ENCODE peak calls at places on chromosomes 16 and 17, in seven cellular contexts. One of them, this sample, is unnamed.

GRCh38 chr16:56851671-56852400 is 13.2 kb upstream of the SLC12A3 start:
- DNase-seq in CD8-positive, alpha-beta T cell: no peak
- DNase-seq in AG04450: no peak
- DNase-seq in stomach: no peak
- DNase-seq in HFF-Myc: no peak
- DNase-seq in astrocyte: no peak
- DNase-seq in esophagus squamous epithelium: no peak
- DNase-seq in this sample: no peak

GRCh38 chr17:16046966-16047365 is 47.3 kb downstream of the TTC19 start:
- DNase-seq in CD8-positive, alpha-beta T cell: no peak
- DNase-seq in AG04450: no peak
- DNase-seq in stomach: no peak
- DNase-seq in HFF-Myc: no peak
- DNase-seq in astrocyte: peak; percentile 18
- DNase-seq in esophagus squamous epithelium: no peak
- DNase-seq in this sample: no peak

GRCh38 chr17:17289701-17290100 is 8.7 kb upstream of the COPS3 start:
- DNase-seq in CD8-positive, alpha-beta T cell: no peak
- DNase-seq in AG04450: no peak
- DNase-seq in stomach: no peak
- DNase-seq in HFF-Myc: no peak
- DNase-seq in astrocyte: no peak
- DNase-seq in esophagus squamous epithelium: no peak
- DNase-seq in this sample: no peak

GRCh38 chr16:65547799-65548446 is 426.1 kb upstream of the CDH11 start:
- DNase-seq in CD8-positive, alpha-beta T cell: no peak
- DNase-seq in AG04450: peak; percentile 83
- DNase-seq in stomach: no peak
- DNase-seq in HFF-Myc: peak; percentile 74
- DNase-seq in astrocyte: peak; percentile 100
- DNase-seq in esophagus squamous epithelium: no peak
- DNase-seq in this sample: peak; percentile 60

GRCh38 chr16:30698816-30699614 is at the start of gene SRCAP:
- DNase-seq in CD8-positive, alpha-beta T cell: peak; percentile 81
- DNase-seq in AG04450: peak; percentile 20
- DNase-seq in stomach: peak; percentile 87
- DNase-seq in HFF-Myc: peak; percentile 45
- DNase-seq in astrocyte: peak; percentile 59
- DNase-seq in esophagus squamous epithelium: peak; percentile 43
- DNase-seq in this sample: no peak

GRCh38 chr17:66964930-66965800 is 658 bp downstream of the CACNG4 start:
- DNase-seq in CD8-positive, alpha-beta T cell: no peak
- DNase-seq in AG04450: no peak
- DNase-seq in stomach: no peak
- DNase-seq in HFF-Myc: no peak
- DNase-seq in astrocyte: no peak
- DNase-seq in esophagus squamous epithelium: no peak
- DNase-seq in this sample: no peak

GRCh38 chr16:12120982-12121652 is 144.6 kb downstream of the SNX29 start:
- DNase-seq in CD8-positive, alpha-beta T cell: no peak
- DNase-seq in AG04450: no peak
- DNase-seq in stomach: no peak
- DNase-seq in HFF-Myc: no peak
- DNase-seq in astrocyte: no peak
- DNase-seq in esophagus squamous epithelium: no peak
- DNase-seq in this sample: no peak

GRCh38 chr17:74117999-74118421 is 85.5 kb upstream of the RPL38 start:
- DNase-seq in CD8-positive, alpha-beta T cell: no peak
- DNase-seq in AG04450: no peak
- DNase-seq in stomach: no peak
- DNase-seq in HFF-Myc: no peak
- DNase-seq in astrocyte: no peak
- DNase-seq in esophagus squamous epithelium: no peak
- DNase-seq in this sample: no peak

GRCh38 chr16:89785523-89786155 is 30.8 kb downstream of the FANCA start:
- DNase-seq in CD8-positive, alpha-beta T cell: peak; percentile 65
- DNase-seq in AG04450: no peak
- DNase-seq in stomach: no peak
- DNase-seq in HFF-Myc: no peak
- DNase-seq in astrocyte: no peak
- DNase-seq in esophagus squamous epithelium: no peak
- DNase-seq in this sample: no peak

GRCh38 chr17:39099686-39100293 is 51.6 kb downstream of the PLXDC1 start:
- DNase-seq in CD8-positive, alpha-beta T cell: no peak
- DNase-seq in AG04450: peak; percentile 44
- DNase-seq in stomach: no peak
- DNase-seq in HFF-Myc: no peak
- DNase-seq in astrocyte: peak; percentile 62
- DNase-seq in esophagus squamous epithelium: no peak
- DNase-seq in this sample: no peak

GRCh38 chr17:65627892-65628622 is 66.6 kb upstream of the AXIN2 start:
- DNase-seq in CD8-positive, alpha-beta T cell: no peak
- DNase-seq in AG04450: peak; percentile 75
- DNase-seq in stomach: peak; percentile 67
- DNase-seq in HFF-Myc: peak; percentile 35
- DNase-seq in astrocyte: peak; percentile 71
- DNase-seq in esophagus squamous epithelium: no peak
- DNase-seq in this sample: no peak

GRCh38 chr17:16286947-16287562 is 66.2 kb downstream of the CENPV start:
- DNase-seq in CD8-positive, alpha-beta T cell: no peak
- DNase-seq in AG04450: no peak
- DNase-seq in stomach: no peak
- DNase-seq in HFF-Myc: no peak
- DNase-seq in astrocyte: no peak
- DNase-seq in esophagus squamous epithelium: no peak
- DNase-seq in this sample: no peak

GRCh38 chr17:82866521-82867214 is 26.8 kb upstream of the ZNF750 start:
- DNase-seq in CD8-positive, alpha-beta T cell: no peak
- DNase-seq in AG04450: peak; percentile 76
- DNase-seq in stomach: no peak
- DNase-seq in HFF-Myc: peak; percentile 47
- DNase-seq in astrocyte: peak; percentile 86
- DNase-seq in esophagus squamous epithelium: no peak
- DNase-seq in this sample: no peak

GRCh38 chr16:31465788-31466370 is 6.1 kb upstream of the TGFB1I1 start:
- DNase-seq in CD8-positive, alpha-beta T cell: no peak
- DNase-seq in AG04450: no peak
- DNase-seq in stomach: no peak
- DNase-seq in HFF-Myc: no peak
- DNase-seq in astrocyte: no peak
- DNase-seq in esophagus squamous epithelium: no peak
- DNase-seq in this sample: no peak

GRCh38 chr16:85446846-85447656 is 166.1 kb upstream of the GSE1 start:
- DNase-seq in CD8-positive, alpha-beta T cell: no peak
- DNase-seq in AG04450: no peak
- DNase-seq in stomach: peak; percentile 54
- DNase-seq in HFF-Myc: no peak
- DNase-seq in astrocyte: no peak
- DNase-seq in esophagus squamous epithelium: no peak
- DNase-seq in this sample: no peak

GRCh38 chr16:21684199-21684598 is 20.4 kb downstream of the OTOA start:
- DNase-seq in CD8-positive, alpha-beta T cell: peak; percentile 42
- DNase-seq in AG04450: no peak
- DNase-seq in stomach: no peak
- DNase-seq in HFF-Myc: no peak
- DNase-seq in astrocyte: no peak
- DNase-seq in esophagus squamous epithelium: no peak
- DNase-seq in this sample: no peak

GRCh38 chr16:7765079-7765550 is 432.5 kb downstream of the RBFOX1 start:
- DNase-seq in CD8-positive, alpha-beta T cell: no peak
- DNase-seq in AG04450: no peak
- DNase-seq in stomach: no peak
- DNase-seq in HFF-Myc: no peak
- DNase-seq in astrocyte: no peak
- DNase-seq in esophagus squamous epithelium: no peak
- DNase-seq in this sample: no peak

GRCh38 chr16:17416461-17417221 is 54.1 kb downstream of the XYLT1 start:
- DNase-seq in CD8-positive, alpha-beta T cell: peak; percentile 41
- DNase-seq in AG04450: no peak
- DNase-seq in stomach: no peak
- DNase-seq in HFF-Myc: no peak
- DNase-seq in astrocyte: peak; percentile 41
- DNase-seq in esophagus squamous epithelium: no peak
- DNase-seq in this sample: no peak

GRCh38 chr17:15944720-15945492 is at the start of gene ADORA2B:
- DNase-seq in CD8-positive, alpha-beta T cell: peak; percentile 31
- DNase-seq in AG04450: no peak
- DNase-seq in stomach: peak; percentile 60
- DNase-seq in HFF-Myc: no peak
- DNase-seq in astrocyte: peak; percentile 63
- DNase-seq in esophagus squamous epithelium: no peak
- DNase-seq in this sample: no peak

GRCh38 chr17:62704381-62704971 is 77.0 kb downstream of the MRC2 start:
- DNase-seq in CD8-positive, alpha-beta T cell: no peak
- DNase-seq in AG04450: no peak
- DNase-seq in stomach: peak; percentile 34
- DNase-seq in HFF-Myc: no peak
- DNase-seq in astrocyte: peak; percentile 30
- DNase-seq in esophagus squamous epithelium: no peak
- DNase-seq in this sample: no peak

GRCh38 chr17:38825762-38826247 is 684 bp upstream of the CWC25 start:
- DNase-seq in CD8-positive, alpha-beta T cell: no peak
- DNase-seq in AG04450: no peak
- DNase-seq in stomach: no peak
- DNase-seq in HFF-Myc: no peak
- DNase-seq in astrocyte: no peak
- DNase-seq in esophagus squamous epithelium: no peak
- DNase-seq in this sample: no peak

GRCh38 chr16:1528921-1529537 is 4.4 kb upstream of the TMEM204 start:
- DNase-seq in CD8-positive, alpha-beta T cell: no peak
- DNase-seq in AG04450: no peak
- DNase-seq in stomach: no peak
- DNase-seq in HFF-Myc: no peak
- DNase-seq in astrocyte: no peak
- DNase-seq in esophagus squamous epithelium: no peak
- DNase-seq in this sample: no peak
- TF ChIP-seq CTCF in CD8-positive, alpha-beta T cell: no peak
- TF ChIP-seq CTCF in AG04450: no peak
- TF ChIP-seq CTCF in stomach: no peak
- TF ChIP-seq CTCF in HFF-Myc: no peak
- TF ChIP-seq CTCF in astrocyte: no peak
- TF ChIP-seq CTCF in esophagus squamous epithelium: no peak
- TF ChIP-seq CTCF in this sample: no peak

DNA sequence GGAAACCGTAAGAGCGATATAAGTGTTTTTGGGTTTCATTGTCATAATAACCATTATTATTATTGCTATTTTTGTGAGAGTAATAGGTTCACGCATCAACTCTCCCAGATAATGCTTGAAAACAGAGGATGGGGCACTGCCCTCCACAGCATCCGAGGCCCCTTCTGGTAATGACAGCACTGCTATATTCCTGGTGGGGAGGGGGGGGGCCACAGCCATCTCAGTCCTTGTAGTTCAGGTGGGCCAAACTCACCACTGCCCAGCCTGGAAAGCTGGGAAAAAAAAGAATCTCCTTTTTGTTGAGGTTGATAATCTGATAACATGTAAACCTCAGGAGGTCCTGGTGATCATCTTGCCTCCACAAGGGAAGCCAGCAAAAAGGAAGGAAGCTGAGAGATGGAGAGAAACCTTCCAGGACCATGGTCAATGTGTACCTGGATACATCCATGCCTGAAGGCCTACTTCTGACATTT is 706 bp downstream of the C16orf95 start:
- DNase-seq in CD8-positive, alpha-beta T cell: no peak
- DNase-seq in AG04450: no peak
- DNase-seq in stomach: no peak
- DNase-seq in HFF-Myc: no peak
- DNase-seq in astrocyte: no peak
- DNase-seq in esophagus squamous epithelium: no peak
- DNase-seq in this sample: no peak
- H3K4me3 ChIP-seq in CD8-positive, alpha-beta T cell: peak overlapping the region; percentile 99
- H3K4me3 ChIP-seq in AG04450: peak overlapping the region; percentile 93
- H3K4me3 ChIP-seq in stomach: peak overlapping the region; percentile 69
- H3K4me3 ChIP-seq in HFF-Myc: peak overlapping the region; percentile 90
- H3K4me3 ChIP-seq in astrocyte: peak overlapping the region; percentile 87
- H3K4me3 ChIP-seq in esophagus squamous epithelium: peak overlapping the region; percentile 77
- H3K4me3 ChIP-seq in this sample: peak overlapping the region; percentile 98

GRCh38 chr16:1429026-1429425 is 1.9 kb upstream of the PERCC1 start:
- DNase-seq in CD8-positive, alpha-beta T cell: no peak
- DNase-seq in AG04450: no peak
- DNase-seq in stomach: no peak
- DNase-seq in HFF-Myc: no peak
- DNase-seq in astrocyte: no peak
- DNase-seq in esophagus squamous epithelium: no peak
- DNase-seq in this sample: no peak

GRCh38 chr16:1429631-1430030 is 1.2 kb upstream of the PERCC1 start:
- DNase-seq in CD8-positive, alpha-beta T cell: no peak
- DNase-seq in AG04450: no peak
- DNase-seq in stomach: no peak
- DNase-seq in HFF-Myc: no peak
- DNase-seq in astrocyte: no peak
- DNase-seq in esophagus squamous epithelium: no peak
- DNase-seq in this sample: no peak

GRCh38 chr16:1426734-1427451 is 4.0 kb upstream of the PERCC1 start:
- DNase-seq in CD8-positive, alpha-beta T cell: no peak
- DNase-seq in AG04450: no peak
- DNase-seq in stomach: no peak
- DNase-seq in HFF-Myc: no peak
- DNase-seq in astrocyte: no peak
- DNase-seq in esophagus squamous epithelium: no peak
- DNase-seq in this sample: no peak

GRCh38 chr16:1427473-1428461 is 3.1 kb upstream of the PERCC1 start:
- DNase-seq in CD8-positive, alpha-beta T cell: no peak
- DNase-seq in AG04450: no peak
- DNase-seq in stomach: no peak
- DNase-seq in HFF-Myc: no peak
- DNase-seq in astrocyte: no peak
- DNase-seq in esophagus squamous epithelium: no peak
- DNase-seq in this sample: no peak

GRCh38 chr16:1428511-1428910 is 2.4 kb upstream of the PERCC1 start:
- DNase-seq in CD8-positive, alpha-beta T cell: peak; percentile 49
- DNase-seq in AG04450: no peak
- DNase-seq in stomach: no peak
- DNase-seq in HFF-Myc: no peak
- DNase-seq in astrocyte: no peak
- DNase-seq in esophagus squamous epithelium: no peak
- DNase-seq in this sample: no peak
- TF ChIP-seq CTCF in CD8-positive, alpha-beta T cell: no peak
- TF ChIP-seq CTCF in AG04450: peak; percentile 32
- TF ChIP-seq CTCF in stomach: no peak
- TF ChIP-seq CTCF in HFF-Myc: no peak
- TF ChIP-seq CTCF in astrocyte: no peak
- TF ChIP-seq CTCF in esophagus squamous epithelium: no peak
- TF ChIP-seq CTCF in this sample: peak; percentile 52

DNA sequence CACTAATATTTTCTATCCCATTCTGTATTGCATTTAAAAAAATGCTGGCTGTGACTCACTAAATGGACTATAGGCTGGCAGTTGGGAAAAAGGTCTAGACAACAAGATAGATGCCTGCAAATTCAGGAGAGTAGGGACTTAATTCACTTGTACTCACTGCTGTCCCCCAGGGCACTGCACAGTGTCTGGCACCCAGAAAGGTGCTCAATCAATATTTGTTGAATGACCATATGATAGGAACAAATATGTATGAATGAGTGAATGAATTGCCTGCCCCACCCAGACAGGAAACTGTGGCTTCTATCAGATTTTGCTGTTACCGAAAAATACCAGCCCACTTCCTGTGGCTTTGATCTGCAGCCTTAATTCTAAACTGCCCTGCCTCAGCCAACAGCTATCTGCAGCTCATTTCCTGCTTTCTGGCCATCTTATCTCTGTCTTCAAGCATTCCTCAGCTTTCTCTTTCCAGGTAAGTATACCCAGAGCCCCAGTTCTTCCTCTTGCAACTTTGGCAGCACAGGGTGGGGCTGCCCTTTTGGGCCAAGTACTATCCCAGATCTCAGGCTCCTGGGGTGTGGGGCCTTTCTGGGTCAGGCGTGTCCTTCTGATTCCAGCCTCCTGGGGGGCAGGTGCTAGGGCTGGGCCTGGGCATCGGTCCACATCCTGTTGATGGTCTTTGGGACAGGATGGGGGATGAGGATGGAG is 15.3 kb upstream of the TNS4 start:
- DNase-seq in CD8-positive, alpha-beta T cell: peak; percentile 58
- DNase-seq in AG04450: no peak
- DNase-seq in stomach: no peak
- DNase-seq in HFF-Myc: no peak
- DNase-seq in astrocyte: peak; percentile 58
- DNase-seq in esophagus squamous epithelium: no peak
- DNase-seq in this sample: no peak
- H3K4me3 ChIP-seq in CD8-positive, alpha-beta T cell: peak overlapping the region; percentile 56
- H3K4me3 ChIP-seq in AG04450: no peak overlapping the region
- H3K4me3 ChIP-seq in stomach: no peak overlapping the region
- H3K4me3 ChIP-seq in HFF-Myc: no peak overlapping the region
- H3K4me3 ChIP-seq in astrocyte: no peak overlapping the region
- H3K4me3 ChIP-seq in esophagus squamous epithelium: no peak overlapping the region
- H3K4me3 ChIP-seq in this sample: no peak overlapping the region

This sample was measured in retinal pigment epithelial cell.